ENCODE peak calls at places on chromosomes 16 and 17, in eight cellular contexts. One of them, this sample, is unnamed.
A peak's percentile ranks its signal among the peaks of the same experiment; 100 is the strongest.

GRCh38 chr17:78798695-78799559 is 16.9 kb upstream of the CYTH1 start:
- DNase-seq in heart left ventricle: no peak
- DNase-seq in colonic mucosa: no peak
- DNase-seq in transverse colon: no peak
- DNase-seq in GM12865: peak; percentile 52
- DNase-seq in AG09309: no peak
- DNase-seq in PC-3: peak; percentile 61
- DNase-seq in cardiac muscle cell: peak; percentile 15
- DNase-seq in this sample: no peak

GRCh38 chr17:57946798-57947358 is 8.3 kb downstream of the CUEDC1 start:
- DNase-seq in heart left ventricle: peak; percentile 61
- DNase-seq in colonic mucosa: peak; percentile 72
- DNase-seq in transverse colon: peak; percentile 67
- DNase-seq in GM12865: peak; percentile 89
- DNase-seq in AG09309: no peak
- DNase-seq in PC-3: peak; percentile 75
- DNase-seq in cardiac muscle cell: no peak
- DNase-seq in this sample: peak; percentile 76

GRCh38 chr16:67663151-67663876 is 2.6 kb downstream of the PARD6A start:
- DNase-seq in heart left ventricle: no peak
- DNase-seq in colonic mucosa: no peak
- DNase-seq in transverse colon: no peak
- DNase-seq in GM12865: no peak
- DNase-seq in AG09309: no peak
- DNase-seq in PC-3: no peak
- DNase-seq in cardiac muscle cell: no peak
- DNase-seq in this sample: no peak

GRCh38 chr16:12420661-12421209 is 383.0 kb downstream of the CPPED1 start:
- DNase-seq in heart left ventricle: no peak
- DNase-seq in colonic mucosa: no peak
- DNase-seq in transverse colon: no peak
- DNase-seq in GM12865: no peak
- DNase-seq in AG09309: no peak
- DNase-seq in PC-3: peak; percentile 64
- DNase-seq in cardiac muscle cell: peak; percentile 20
- DNase-seq in this sample: peak; percentile 3

GRCh38 chr17:17350491-17351355 is 47.5 kb downstream of the NT5M start:
- DNase-seq in heart left ventricle: no peak
- DNase-seq in colonic mucosa: no peak
- DNase-seq in transverse colon: no peak
- DNase-seq in GM12865: no peak
- DNase-seq in AG09309: no peak
- DNase-seq in PC-3: peak; percentile 58
- DNase-seq in cardiac muscle cell: peak; percentile 14
- DNase-seq in this sample: no peak

GRCh38 chr16:89918453-89919347 is at the start of gene MC1R:
- DNase-seq in heart left ventricle: no peak
- DNase-seq in colonic mucosa: no peak
- DNase-seq in transverse colon: no peak
- DNase-seq in GM12865: peak; percentile 58
- DNase-seq in AG09309: no peak
- DNase-seq in PC-3: no peak
- DNase-seq in cardiac muscle cell: peak; percentile 63
- DNase-seq in this sample: no peak

GRCh38 chr16:72875291-72876036 is 172.5 kb downstream of the ZFHX3 start:
- DNase-seq in heart left ventricle: no peak
- DNase-seq in colonic mucosa: no peak
- DNase-seq in transverse colon: no peak
- DNase-seq in GM12865: no peak
- DNase-seq in AG09309: no peak
- DNase-seq in PC-3: peak; percentile 26
- DNase-seq in cardiac muscle cell: no peak
- DNase-seq in this sample: no peak

GRCh38 chr17:44628234-44629188 is 27.8 kb upstream of the MEIOC start:
- DNase-seq in heart left ventricle: peak; percentile 55
- DNase-seq in colonic mucosa: peak; percentile 25
- DNase-seq in transverse colon: no peak
- DNase-seq in GM12865: peak; percentile 21
- DNase-seq in AG09309: no peak
- DNase-seq in PC-3: no peak
- DNase-seq in cardiac muscle cell: peak; percentile 91
- DNase-seq in this sample: peak; percentile 34

GRCh38 chr17:10754109-10754508 is 24.3 kb upstream of the TMEM220 start:
- DNase-seq in heart left ventricle: no peak
- DNase-seq in colonic mucosa: peak; percentile 67
- DNase-seq in transverse colon: peak; percentile 63
- DNase-seq in GM12865: peak; percentile 55
- DNase-seq in AG09309: no peak
- DNase-seq in PC-3: peak; percentile 52
- DNase-seq in cardiac muscle cell: peak; percentile 33
- DNase-seq in this sample: no peak

GRCh38 chr16:14244344-14245010 is 173.4 kb downstream of the MRTFB start:
- DNase-seq in heart left ventricle: no peak
- DNase-seq in colonic mucosa: no peak
- DNase-seq in transverse colon: no peak
- DNase-seq in GM12865: no peak
- DNase-seq in AG09309: peak; percentile 40
- DNase-seq in PC-3: no peak
- DNase-seq in cardiac muscle cell: no peak
- DNase-seq in this sample: no peak

GRCh38 chr17:47891545-47892088 is 4.4 kb upstream of the SP2 start:
- DNase-seq in heart left ventricle: no peak
- DNase-seq in colonic mucosa: no peak
- DNase-seq in transverse colon: no peak
- DNase-seq in GM12865: no peak
- DNase-seq in AG09309: no peak
- DNase-seq in PC-3: no peak
- DNase-seq in cardiac muscle cell: no peak
- DNase-seq in this sample: no peak

GRCh38 chr16:57533618-57534336 is 2.6 kb downstream of the CCDC102A start:
- DNase-seq in heart left ventricle: peak; percentile 8
- DNase-seq in colonic mucosa: peak; percentile 38
- DNase-seq in transverse colon: no peak
- DNase-seq in GM12865: no peak
- DNase-seq in AG09309: no peak
- DNase-seq in PC-3: no peak
- DNase-seq in cardiac muscle cell: peak; percentile 63
- DNase-seq in this sample: no peak

GRCh38 chr17:7393613-7394451 is 493 bp downstream of the PLSCR3 start:
- DNase-seq in heart left ventricle: no peak
- DNase-seq in colonic mucosa: peak; percentile 43
- DNase-seq in transverse colon: peak; percentile 51
- DNase-seq in GM12865: no peak
- DNase-seq in AG09309: no peak
- DNase-seq in PC-3: peak; percentile 34
- DNase-seq in cardiac muscle cell: peak; percentile 60
- DNase-seq in this sample: no peak

GRCh38 chr16:2591476-2592240 is 53.8 kb downstream of the PDPK1 start:
- DNase-seq in heart left ventricle: peak; percentile 4
- DNase-seq in colonic mucosa: no peak
- DNase-seq in transverse colon: no peak
- DNase-seq in GM12865: no peak
- DNase-seq in AG09309: no peak
- DNase-seq in PC-3: no peak
- DNase-seq in cardiac muscle cell: no peak
- DNase-seq in this sample: no peak

GRCh38 chr16:2595376-2596200 is 57.8 kb downstream of the PDPK1 start:
- DNase-seq in heart left ventricle: peak; percentile 4
- DNase-seq in colonic mucosa: no peak
- DNase-seq in transverse colon: no peak
- DNase-seq in GM12865: no peak
- DNase-seq in AG09309: no peak
- DNase-seq in PC-3: no peak
- DNase-seq in cardiac muscle cell: no peak
- DNase-seq in this sample: no peak

GRCh38 chr16:2596747-2597559 is 59.1 kb downstream of the PDPK1 start:
- DNase-seq in heart left ventricle: peak; percentile 3
- DNase-seq in colonic mucosa: no peak
- DNase-seq in transverse colon: no peak
- DNase-seq in GM12865: no peak
- DNase-seq in AG09309: no peak
- DNase-seq in PC-3: no peak
- DNase-seq in cardiac muscle cell: no peak
- DNase-seq in this sample: no peak

GRCh38 chr16:2597560-2597902 is 59.7 kb downstream of the PDPK1 start:
- DNase-seq in heart left ventricle: peak; percentile 5
- DNase-seq in colonic mucosa: no peak
- DNase-seq in transverse colon: no peak
- DNase-seq in GM12865: no peak
- DNase-seq in AG09309: no peak
- DNase-seq in PC-3: no peak
- DNase-seq in cardiac muscle cell: no peak
- DNase-seq in this sample: no peak

DNA sequence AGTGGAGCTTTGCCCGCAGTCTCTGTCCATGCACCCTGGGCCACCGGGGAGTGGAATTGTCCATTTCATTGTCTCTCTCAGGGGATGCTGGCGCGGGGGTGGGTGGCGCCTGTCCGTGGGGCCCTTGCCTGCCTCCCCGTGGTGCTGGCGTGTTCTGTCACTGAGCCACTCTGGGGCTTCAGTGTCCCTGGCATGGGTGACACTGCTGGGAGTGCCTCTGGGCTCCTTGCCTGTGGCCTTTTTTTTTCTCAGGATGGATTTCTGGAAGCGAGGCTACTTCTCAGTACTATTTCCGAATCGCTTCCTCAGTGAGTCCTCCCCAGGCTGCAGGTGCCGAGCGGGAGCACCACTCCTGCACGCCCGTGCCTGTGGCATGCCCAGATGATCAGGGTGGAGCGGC is 55.0 kb downstream of the PDPK1 start:
- DNase-seq in heart left ventricle: peak; percentile 6
- DNase-seq in colonic mucosa: no peak
- DNase-seq in transverse colon: no peak
- DNase-seq in GM12865: no peak
- DNase-seq in AG09309: no peak
- DNase-seq in PC-3: no peak
- DNase-seq in cardiac muscle cell: no peak
- DNase-seq in this sample: no peak
- TF ChIP-seq CTCF in heart left ventricle: no peak
- TF ChIP-seq CTCF in colonic mucosa: no peak
- TF ChIP-seq CTCF in transverse colon: no peak
- TF ChIP-seq CTCF in GM12865: no peak
- TF ChIP-seq CTCF in AG09309: no peak
- TF ChIP-seq CTCF in PC-3: no peak
- TF ChIP-seq CTCF in cardiac muscle cell: no peak
- TF ChIP-seq CTCF in this sample: no peak

DNA sequence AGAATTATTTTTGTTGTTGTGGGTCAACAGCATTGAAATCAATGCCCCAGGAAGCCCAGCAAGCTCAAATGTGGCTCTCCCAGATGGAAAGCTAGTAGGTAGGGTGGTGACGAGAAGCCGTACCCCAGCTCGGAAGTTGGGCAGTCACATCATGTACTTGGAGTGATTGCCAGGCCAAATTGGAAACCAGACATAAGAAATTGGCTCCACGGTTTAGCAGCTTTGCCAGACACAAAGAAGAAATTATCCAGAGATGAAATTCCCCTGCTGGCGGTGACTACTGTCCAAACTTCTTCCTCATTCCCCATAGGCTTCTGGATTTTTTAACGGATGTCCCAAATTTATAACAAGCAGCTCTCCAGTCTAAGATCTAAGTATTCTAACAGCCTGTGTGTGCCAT is 95.9 kb downstream of the OR1D5 start:
- DNase-seq in heart left ventricle: no peak
- DNase-seq in colonic mucosa: no peak
- DNase-seq in transverse colon: no peak
- DNase-seq in GM12865: no peak
- DNase-seq in AG09309: no peak
- DNase-seq in PC-3: no peak
- DNase-seq in cardiac muscle cell: no peak
- DNase-seq in this sample: no peak
- TF ChIP-seq CTCF in heart left ventricle: no peak
- TF ChIP-seq CTCF in colonic mucosa: no peak
- TF ChIP-seq CTCF in transverse colon: no peak
- TF ChIP-seq CTCF in GM12865: no peak
- TF ChIP-seq CTCF in AG09309: no peak
- TF ChIP-seq CTCF in PC-3: no peak
- TF ChIP-seq CTCF in cardiac muscle cell: no peak
- TF ChIP-seq CTCF in this sample: no peak

DNA sequence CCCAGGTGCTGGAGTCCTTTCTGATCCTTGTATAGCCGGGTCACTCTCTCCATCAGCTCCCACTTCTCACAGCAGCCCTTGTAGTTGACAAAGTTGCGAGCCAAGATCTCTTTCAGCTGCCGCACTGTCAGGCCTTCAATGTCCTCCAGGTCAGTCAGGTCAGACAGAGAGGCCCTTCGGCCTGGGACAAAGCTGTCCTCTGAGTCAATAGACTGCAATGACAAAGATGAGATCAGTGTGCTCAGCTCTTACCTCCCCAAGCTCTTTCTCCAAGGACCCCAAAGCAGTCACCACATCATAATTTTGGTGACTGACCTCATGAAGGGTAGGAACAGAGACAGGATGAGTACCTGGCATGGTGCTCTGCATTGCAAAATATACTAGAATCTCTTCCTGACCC is 36.1 kb downstream of the LIG3 start:
- DNase-seq in heart left ventricle: no peak
- DNase-seq in colonic mucosa: no peak
- DNase-seq in transverse colon: no peak
- DNase-seq in GM12865: no peak
- DNase-seq in AG09309: no peak
- DNase-seq in PC-3: no peak
- DNase-seq in cardiac muscle cell: no peak
- DNase-seq in this sample: no peak
- TF ChIP-seq CTCF in heart left ventricle: no peak
- TF ChIP-seq CTCF in colonic mucosa: no peak
- TF ChIP-seq CTCF in transverse colon: no peak
- TF ChIP-seq CTCF in GM12865: no peak
- TF ChIP-seq CTCF in AG09309: no peak
- TF ChIP-seq CTCF in PC-3: no peak
- TF ChIP-seq CTCF in cardiac muscle cell: no peak
- TF ChIP-seq CTCF in this sample: no peak

DNA sequence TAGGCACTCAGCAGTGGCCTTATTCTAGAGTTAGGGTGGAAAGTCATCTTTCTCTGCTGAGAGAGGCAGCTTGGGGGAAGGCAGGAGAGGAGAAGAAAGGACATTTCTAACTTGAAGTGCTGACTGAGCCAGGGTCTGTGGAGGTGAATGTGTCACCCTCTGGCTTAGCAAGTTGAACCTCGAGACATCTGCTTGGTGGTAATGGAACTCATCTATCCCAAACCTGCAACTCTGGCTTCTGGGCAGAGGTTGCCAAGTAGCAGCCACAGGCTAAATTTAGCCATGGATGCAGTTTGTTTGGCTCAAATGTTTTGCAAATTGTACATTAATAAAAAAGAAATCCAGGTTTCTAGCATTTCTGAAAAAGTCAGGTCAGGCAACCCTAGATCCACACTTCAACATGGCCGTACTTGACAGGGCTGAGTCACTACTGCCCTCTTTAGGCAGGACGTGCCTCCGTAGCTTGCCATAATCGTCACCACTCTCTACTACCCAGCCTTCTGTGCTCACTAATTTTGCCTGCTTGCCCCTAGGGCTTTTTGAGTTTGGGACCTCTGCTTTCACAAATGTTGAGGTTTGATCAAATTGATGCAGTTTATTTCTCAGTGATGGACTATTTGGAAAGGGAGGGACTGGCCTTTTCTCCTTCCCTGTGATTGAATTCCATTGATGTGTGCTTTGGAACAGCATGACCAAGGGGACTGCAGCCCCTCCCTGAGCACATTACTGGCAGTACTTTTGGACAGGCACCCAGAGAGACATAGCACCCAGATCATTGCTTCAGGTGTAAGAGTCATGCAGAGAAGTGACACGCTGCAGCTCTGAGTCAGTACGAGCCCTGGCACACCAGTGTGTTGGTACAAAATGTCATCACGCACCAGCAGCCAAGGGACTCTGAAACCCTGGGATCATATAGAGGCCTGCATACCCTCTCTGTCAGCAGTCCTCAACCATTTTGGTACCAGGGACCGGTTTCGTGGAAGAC is 5.2 kb downstream of the CDH13 start:
- DNase-seq in heart left ventricle: no peak
- DNase-seq in colonic mucosa: no peak
- DNase-seq in transverse colon: no peak
- DNase-seq in GM12865: peak; percentile 30
- DNase-seq in AG09309: no peak
- DNase-seq in PC-3: peak; percentile 19
- DNase-seq in cardiac muscle cell: no peak
- DNase-seq in this sample: no peak
- TF ChIP-seq CTCF in heart left ventricle: peak; percentile 15
- TF ChIP-seq CTCF in colonic mucosa: no peak
- TF ChIP-seq CTCF in transverse colon: no peak
- TF ChIP-seq CTCF in GM12865: peak; percentile 31
- TF ChIP-seq CTCF in AG09309: peak; percentile 40
- TF ChIP-seq CTCF in PC-3: peak; percentile 24
- TF ChIP-seq CTCF in cardiac muscle cell: peak; percentile 38
- TF ChIP-seq CTCF in this sample: peak; percentile 57

This sample was measured in GM12864.